ENCODE peak calls at places on chromosomes 16 and 17, in seven cellular contexts. Q is fibroblast of lung, G is AG10803, N is sigmoid colon, O is stomach, E is AG09309, J is heart left ventricle. M is an unnamed sample.

GRCh38 chr17:40153603-40154238 is 13.4 kb downstream of the CASC3 start:
- DNase-seq in Q (no peak), G (no peak), N (no peak), O (no peak), E (no peak), J (no peak), M (no peak)

GRCh38 chr17:16122697-16123434 is 92.5 kb downstream of the NCOR1 start:
- DNase-seq in Q (peak; percentile 15), G (no peak), N (no peak), O (no peak), E (no peak), J (no peak), M (peak; percentile 14)

GRCh38 chr16:30065943-30066881 is 652 bp downstream of the ALDOA start:
- DNase-seq in Q (peak; percentile 70), G (peak; percentile 65), N (no peak), O (no peak), E (no peak), J (no peak), M (peak; percentile 74)

GRCh38 chr16:70698901-70699300 is 13.0 kb upstream of the MTSS2 start:
- DNase-seq in Q (no peak), G (no peak), N (no peak), O (no peak), E (no peak), J (no peak), M (no peak)

GRCh38 chr17:61399131-61400057 is at the start of gene TBX2:
- DNase-seq in Q (peak; percentile 93), G (peak; percentile 79), N (peak; percentile 78), O (peak; percentile 51), E (peak; percentile 83), J (peak; percentile 87), M (peak; percentile 91)

GRCh38 chr17:67629963-67630320 is 87.8 kb upstream of the NOL11 start:
- DNase-seq in Q (peak; percentile 44), G (peak; percentile 82), N (no peak), O (no peak), E (peak; percentile 62), J (no peak), M (peak; percentile 81)

GRCh38 chr17:27609606-27610303 is 21.2 kb upstream of the LGALS9 start:
- DNase-seq in Q (no peak), G (peak; percentile 36), N (no peak), O (peak; percentile 74), E (peak; percentile 13), J (peak; percentile 29), M (peak; percentile 72)

GRCh38 chr17:60390881-60391418 is 983 bp downstream of the USP32 start:
- DNase-seq in Q (peak; percentile 61), G (peak; percentile 58), N (no peak), O (peak; percentile 30), E (no peak), J (peak; percentile 10), M (peak; percentile 56)

GRCh38 chr16:10039220-10040096 is 142.8 kb downstream of the GRIN2A start:
- DNase-seq in Q (peak; percentile 37), G (peak; percentile 8), N (no peak), O (no peak), E (no peak), J (peak; percentile 10), M (no peak)

GRCh38 chr17:47692137-47692894 is 1.6 kb upstream of the TBKBP1 start:
- DNase-seq in Q (no peak), G (no peak), N (no peak), O (no peak), E (no peak), J (no peak), M (no peak)

DNA sequence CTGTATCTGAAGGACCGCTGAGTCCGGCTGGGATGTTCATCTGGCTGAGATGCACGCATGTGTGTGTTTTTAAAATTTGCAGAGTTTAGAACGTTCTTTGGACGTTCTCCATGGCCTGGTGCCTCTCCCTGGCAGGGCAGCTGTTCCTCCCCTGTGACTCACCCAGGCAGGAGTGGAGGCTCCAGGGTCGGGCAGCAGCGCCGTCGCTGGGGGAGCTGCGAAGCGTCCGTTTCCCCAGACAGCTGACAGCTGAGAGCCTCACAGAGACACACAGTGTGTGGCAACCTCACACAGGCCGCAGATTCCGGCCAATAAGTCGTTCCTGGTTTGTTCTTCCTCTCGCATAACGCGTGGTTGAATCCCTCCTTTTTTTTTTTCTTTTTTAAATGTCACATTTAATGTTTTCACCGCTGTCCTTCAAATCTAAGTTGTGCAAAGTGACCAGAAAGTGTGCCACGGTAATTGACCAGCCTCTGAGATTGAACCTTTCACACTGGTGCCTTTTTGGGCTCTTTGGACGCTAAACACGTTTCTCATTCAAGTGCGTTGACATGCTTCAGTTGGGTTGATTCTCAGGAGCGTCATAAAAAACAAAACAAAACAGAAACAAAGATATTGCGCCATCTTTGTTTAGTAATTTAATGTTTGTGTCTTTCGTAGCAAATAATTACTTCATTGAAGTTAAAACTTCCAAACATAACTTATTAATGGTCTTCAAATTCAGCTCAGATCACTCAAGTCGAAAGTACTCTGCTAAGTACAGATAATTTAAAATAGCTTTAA is 80.4 kb downstream of the OR1D5 start:
- DNase-seq in Q (peak; percentile 76), G (peak; percentile 86), N (peak; percentile 95), O (no peak), E (peak; percentile 33), J (peak; percentile 74), M (no peak)
- H3K4me3 ChIP-seq in Q (no peak overlapping the region), G (peak overlapping the region; percentile 16), N (no peak overlapping the region), O (no peak overlapping the region), E (no peak overlapping the region), J (no peak overlapping the region), M (no peak overlapping the region)

GRCh38 chr16:23156110-23156509 is 6.9 kb upstream of the USP31 start:
- DNase-seq in Q (no peak), G (no peak), N (no peak), O (no peak), E (no peak), J (no peak), M (no peak)

GRCh38 chr16:23158114-23158513 is 8.9 kb upstream of the USP31 start:
- DNase-seq in Q (no peak), G (no peak), N (no peak), O (no peak), E (no peak), J (no peak), M (no peak)

GRCh38 chr16:23152386-23153178 is 3.3 kb upstream of the USP31 start:
- DNase-seq in Q (no peak), G (no peak), N (no peak), O (no peak), E (no peak), J (no peak), M (no peak)

GRCh38 chr16:23156946-23157460 is 7.8 kb upstream of the USP31 start:
- DNase-seq in Q (no peak), G (no peak), N (no peak), O (no peak), E (no peak), J (no peak), M (no peak)

DNA sequence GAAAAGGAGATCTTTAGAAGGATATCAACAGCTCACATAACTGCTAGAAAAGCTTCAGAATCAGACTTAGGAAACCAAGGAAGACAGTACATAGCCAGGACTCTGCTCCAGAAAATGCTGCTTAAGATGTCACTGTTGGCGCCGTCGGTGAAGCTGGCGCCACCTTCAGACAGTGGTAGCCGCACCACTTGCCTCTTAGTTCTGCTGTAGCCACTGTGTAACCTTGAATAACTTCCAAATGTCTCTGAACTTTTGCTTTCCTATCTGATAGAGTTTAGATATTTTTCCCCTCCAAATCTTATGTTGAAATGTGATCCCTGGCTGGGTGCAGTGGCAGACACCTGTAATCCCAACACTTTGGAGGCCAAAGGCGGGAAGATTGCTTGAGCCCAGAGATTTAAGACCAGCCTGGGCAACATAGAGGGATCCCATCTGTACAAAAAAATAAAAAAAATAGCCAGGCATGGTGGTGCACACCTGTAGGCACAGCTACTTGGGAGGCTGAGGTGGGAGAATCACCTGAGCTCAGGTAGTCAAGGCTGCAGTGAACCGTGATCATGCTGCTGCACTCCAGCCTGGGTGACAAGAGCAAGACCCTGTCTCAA is 6.3 kb upstream of the USP31 start:
- DNase-seq in Q (no peak), G (peak; percentile 10), N (no peak), O (peak; percentile 44), E (no peak), J (no peak), M (peak; percentile 42)
- TF ChIP-seq CTCF in Q (peak; percentile 38), G (peak; percentile 25), N (no peak), O (no peak), E (peak; percentile 40), J (peak; percentile 19), M (peak; percentile 66)

DNA sequence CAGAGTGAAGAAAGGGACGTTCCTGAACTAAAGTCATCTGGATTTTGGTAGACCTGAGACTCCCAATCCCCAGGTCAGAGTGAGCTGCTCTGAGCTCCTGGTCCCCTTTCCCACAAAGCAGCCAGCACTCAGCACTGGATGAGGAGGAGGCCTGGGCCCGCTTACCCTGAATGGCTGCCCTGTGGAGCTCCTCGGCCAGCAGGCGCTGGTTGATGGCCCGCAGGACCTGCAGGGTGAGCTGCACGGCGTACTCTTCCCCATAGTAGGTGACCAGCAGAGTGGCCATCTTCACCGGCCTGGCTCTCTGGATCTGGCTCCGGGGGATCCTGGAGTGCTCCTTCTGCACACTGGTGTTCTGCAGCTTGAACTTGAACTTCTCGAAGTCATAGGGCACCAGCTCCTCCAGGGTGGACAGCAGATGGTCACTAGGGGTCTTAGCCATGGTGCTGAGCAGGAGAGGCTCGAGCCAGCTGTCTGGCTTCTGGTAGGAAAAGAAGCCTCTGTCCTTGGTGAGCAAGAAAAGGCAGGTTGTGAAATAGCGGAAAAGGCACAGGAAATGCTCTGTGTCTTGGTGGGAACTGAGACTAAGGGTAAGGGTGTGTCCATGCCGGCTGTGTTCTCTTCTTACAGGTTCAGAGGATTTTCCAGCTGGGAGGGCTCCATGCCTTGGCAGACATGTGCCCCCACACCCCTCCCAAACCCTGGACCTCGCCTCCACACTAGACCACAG is at the start of gene MEFV:
- DNase-seq in Q (peak; percentile 2), G (no peak), N (no peak), O (no peak), E (no peak), J (no peak), M (peak; percentile 28)
- H3K4me3 ChIP-seq in Q (no peak within 1 kb of the TSS), G (no peak within 1 kb of the TSS), N (no peak within 1 kb of the TSS), O (peak within 1 kb of the TSS; percentile 11), E (no peak within 1 kb of the TSS), J (no peak within 1 kb of the TSS), M (no peak within 1 kb of the TSS)

GRCh38 chr16:16182918-16183317 is 40.4 kb downstream of the ABCC6 start:
- DNase-seq in Q (no peak), G (no peak), N (no peak), O (no peak), E (no peak), J (no peak), M (no peak)

GRCh38 chr16:16184594-16184993 is 38.7 kb downstream of the ABCC6 start:
- DNase-seq in Q (no peak), G (no peak), N (no peak), O (no peak), E (no peak), J (no peak), M (no peak)

GRCh38 chr16:16186820-16187219 is 36.5 kb downstream of the ABCC6 start:
- DNase-seq in Q (no peak), G (no peak), N (no peak), O (no peak), E (no peak), J (no peak), M (no peak)

GRCh38 chr16:16185095-16185494 is 38.2 kb downstream of the ABCC6 start:
- DNase-seq in Q (no peak), G (no peak), N (no peak), O (no peak), E (no peak), J (no peak), M (no peak)

DNA sequence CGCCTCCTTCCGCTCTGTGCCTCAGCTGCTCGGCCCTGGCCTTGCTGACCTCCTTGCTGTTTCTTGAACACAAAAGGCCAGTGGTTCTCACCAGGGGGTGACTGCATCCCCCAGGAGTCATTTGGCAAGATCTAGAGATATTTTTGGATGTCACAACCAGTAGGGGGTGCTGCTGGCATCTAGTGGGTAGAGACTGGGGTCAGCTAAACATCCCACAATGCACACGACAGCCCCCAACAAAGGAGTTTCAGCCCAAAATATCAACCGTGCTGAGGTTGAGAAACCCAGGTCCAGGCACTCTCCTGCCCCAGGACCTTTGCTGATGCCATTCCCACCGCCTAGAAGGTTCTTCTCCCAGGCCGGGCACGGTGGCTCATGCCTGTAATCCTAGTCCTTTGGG is 39.7 kb downstream of the ABCC6 start:
- DNase-seq in Q (no peak), G (no peak), N (no peak), O (no peak), E (no peak), J (no peak), M (peak; percentile 16)
- TF ChIP-seq CTCF in Q (peak; percentile 26), G (peak; percentile 9), N (no peak), O (no peak), E (peak; percentile 14), J (no peak), M (peak; percentile 37)

M was measured in choroid plexus epithelial cell.